ENCODE peak calls at places on chromosomes 1 and 21, in eight cellular contexts. L is tibial nerve, F is left lung, G is astrocyte of the cerebellum, U is mesothelial cell of epicardium, Q is MCF 10A, N is RWPE1, V is WTC11. J is an unnamed sample.

GRCh38 chr1:168794057-168794456 is 65.1 kb upstream of the DPT start:
- DNase-seq in F (no peak), L (no peak), N (no peak), U (no peak), G (no peak), Q (peak), V (no peak), J (no peak)

GRCh38 chr1:210940081-210940617 is 193.8 kb downstream of the KCNH1 start:
- DNase-seq in L (no peak), G (no peak), F (no peak), U (no peak), Q (no peak), V (no peak), N (no peak), J (no peak)

GRCh38 chr1:154193821-154194220 is 1.9 kb upstream of the TPM3 start:
- DNase-seq in N (no peak), F (no peak), Q (peak), L (no peak), G (no peak), U (no peak), V (no peak), J (no peak)

GRCh38 chr1:29271724-29272123 is 35.4 kb downstream of the PTPRU start:
- DNase-seq in F (peak), G (peak), U (peak), L (peak), Q (peak), V (peak), N (peak), J (no peak)

GRCh38 chr1:241352401-241352800 is 4.6 kb downstream of the RGS7 start:
- DNase-seq in G (no peak), L (no peak), U (no peak), F (no peak), Q (peak), N (no peak), V (no peak), J (no peak)

GRCh38 chr1:82565546-82565945 is 764.8 kb downstream of the ADGRL2 start:
- DNase-seq in U (no peak), F (no peak), L (no peak), Q (peak), G (peak), V (no peak), N (peak), J (no peak)

GRCh38 chr21:41921089-41921819 is 32.6 kb downstream of the C2CD2 start:
- DNase-seq in G (no peak), Q (no peak), L (no peak), F (no peak), U (no peak), V (no peak), N (no peak), J (no peak)

GRCh38 chr1:174964261-174964984 is 35.3 kb upstream of the CACYBP start:
- DNase-seq in L (no peak), N (peak), V (no peak), G (no peak), Q (peak), U (no peak), F (no peak), J (no peak)

GRCh38 chr1:233087001-233087881 is 136.8 kb downstream of the NTPCR start:
- DNase-seq in F (no peak), U (no peak), G (no peak), V (no peak), Q (no peak), N (no peak), L (no peak), J (no peak)

GRCh38 chr1:232471250-232471649 is 158.7 kb downstream of the SIPA1L2 start:
- DNase-seq in L (no peak), V (no peak), G (no peak), U (no peak), N (no peak), Q (peak), F (no peak), J (no peak)

GRCh38 chr1:193774536-193775323 is 588.3 kb upstream of the B3GALT2 start:
- DNase-seq in F (no peak), Q (no peak), L (no peak), G (no peak), N (no peak), V (no peak), U (no peak), J (no peak)

GRCh38 chr1:23027352-23027907 is 8.2 kb downstream of the KDM1A start:
- DNase-seq in V (no peak), Q (no peak), N (no peak), F (no peak), U (no peak), L (no peak), G (no peak), J (no peak)

GRCh38 chr1:64062941-64063581 is 140.4 kb upstream of the UBE2U start:
- DNase-seq in N (no peak), F (no peak), V (no peak), L (no peak), U (no peak), G (no peak), Q (no peak), J (no peak)

GRCh38 chr1:68332041-68332440 is 99.7 kb upstream of the WLS start:
- DNase-seq in F (no peak), G (no peak), U (no peak), N (no peak), Q (no peak), L (no peak), V (no peak), J (no peak)

GRCh38 chr1:25698252-25698651 is 81.7 kb downstream of the MAN1C1 start:
- DNase-seq in L (no peak), F (no peak), N (no peak), G (no peak), U (no peak), V (no peak), Q (no peak), J (no peak)

GRCh38 chr1:25695066-25695990 is 78.7 kb downstream of the MAN1C1 start:
- DNase-seq in Q (peak), G (peak), V (peak), U (no peak), L (peak), F (peak), N (peak), J (no peak)

GRCh38 chr1:25695991-25696330 is 79.4 kb downstream of the MAN1C1 start:
- DNase-seq in U (no peak), F (no peak), L (no peak), G (peak), Q (peak), N (peak), V (no peak), J (no peak)

GRCh38 chr1:25699501-25700089 is 83.0 kb downstream of the MAN1C1 start:
- DNase-seq in Q (no peak), F (no peak), G (no peak), U (no peak), L (no peak), N (no peak), V (no peak), J (no peak)

GRCh38 chr1:25697426-25698220 is 81.0 kb downstream of the MAN1C1 start:
- DNase-seq in N (no peak), F (no peak), U (no peak), V (no peak), G (no peak), L (no peak), Q (no peak), J (no peak)
- TF ChIP-seq CTCF in N (no peak), F (no peak), U (no peak), V (no peak), G (no peak), L (no peak), Q (no peak), J (no peak)

DNA sequence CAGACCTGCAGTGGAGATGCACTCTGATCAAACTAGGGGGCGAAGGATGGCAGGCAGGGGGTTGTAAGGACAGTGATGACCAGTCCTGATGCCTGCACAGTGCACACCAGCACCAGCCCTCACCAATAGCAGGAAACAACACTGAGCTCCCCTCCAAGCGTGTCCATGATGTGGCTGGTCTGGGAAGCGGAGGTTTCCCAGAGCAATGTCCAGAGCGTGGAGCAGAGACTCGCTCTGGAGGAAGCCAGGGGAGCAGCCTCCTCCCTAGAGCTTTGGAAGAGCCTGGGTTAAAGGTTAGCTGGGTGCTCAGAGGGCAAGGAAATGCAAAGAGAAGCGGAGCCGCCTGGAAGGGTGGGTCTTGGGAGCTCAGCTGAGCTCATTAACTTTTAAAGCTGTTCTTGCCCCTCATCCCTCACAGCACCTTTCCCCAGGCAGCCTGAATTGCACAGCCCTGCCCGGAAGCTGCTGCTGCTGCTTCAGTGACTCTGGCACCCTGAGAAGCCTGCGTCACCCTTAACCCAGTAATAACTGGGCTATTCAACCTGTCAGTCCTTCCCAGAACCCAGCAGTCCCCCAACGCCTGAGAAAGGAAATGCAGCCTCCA is 162.2 kb upstream of the RAB4A start:
- DNase-seq in V (no peak), Q (no peak), F (no peak), N (no peak), L (no peak), U (no peak), G (no peak), J (no peak)
- TF ChIP-seq CTCF in V (no peak), Q (no peak), F (no peak), N (no peak), L (no peak), U (no peak), G (peak), J (no peak)

GRCh38 chr21:32888971-32889370 is 117.4 kb upstream of the PAXBP1 start:
- DNase-seq in U (no peak), G (no peak), L (no peak), N (no peak), Q (no peak), V (no peak), F (no peak), J (no peak)

GRCh38 chr21:32881458-32881857 is 109.9 kb upstream of the PAXBP1 start:
- DNase-seq in N (no peak), U (no peak), G (no peak), F (no peak), Q (no peak), L (no peak), V (no peak), J (no peak)

GRCh38 chr21:32887026-32887425 is 115.5 kb upstream of the PAXBP1 start:
- DNase-seq in Q (no peak), L (no peak), V (no peak), U (no peak), G (no peak), F (no peak), N (no peak), J (no peak)

GRCh38 chr21:32886339-32886738 is 114.8 kb upstream of the PAXBP1 start:
- DNase-seq in F (no peak), N (no peak), L (no peak), G (no peak), U (no peak), Q (peak), V (no peak), J (no peak)

GRCh38 chr21:32884062-32884461 is 112.5 kb upstream of the PAXBP1 start:
- DNase-seq in F (no peak), Q (no peak), G (no peak), U (no peak), N (no peak), V (peak), L (no peak), J (no peak)
- TF ChIP-seq CTCF in F (no peak), Q (no peak), G (no peak), U (no peak), N (no peak), V (no peak), L (no peak), J (no peak)

GRCh38 chr1:230684998-230685397 is 28.9 kb downstream of the AGT start:
- DNase-seq in Q (no peak), F (no peak), V (no peak), N (no peak), U (no peak), L (no peak), G (no peak), J (no peak)
- TF ChIP-seq CTCF in Q (no peak), F (no peak), V (no peak), N (no peak), U (no peak), L (no peak), G (no peak), J (no peak)

J was measured in D721Med.